ENCODE peak calls at places on chromosomes 13 and 19, in nine cellular contexts. U, Y, G, V, C, Z, T, N and B are unnamed samples.

GRCh38 chr13:111204438-111205177 is 89.5 kb downstream of the ARHGEF7 start:
- DNase-seq in U (no peak), Y (peak), G (no peak), V (no peak), C (no peak), Z (no peak), T (no peak), N (peak), B (no peak)

GRCh38 chr13:24039621-24040475 is 120.7 kb upstream of the SPATA13 start:
- DNase-seq in U (no peak), Y (no peak), G (no peak), V (no peak), C (no peak), Z (no peak), T (no peak), N (no peak), B (no peak)

GRCh38 chr13:113595131-113595530 is 10.6 kb downstream of the TFDP1 start:
- DNase-seq in U (no peak), Y (no peak), G (no peak), V (no peak), C (no peak), Z (peak), T (no peak), N (no peak), B (no peak)

GRCh38 chr13:106350208-106350607 is 185.3 kb downstream of the EFNB2 start:
- DNase-seq in U (no peak), Y (no peak), G (no peak), V (no peak), C (no peak), Z (no peak), T (no peak), N (no peak), B (no peak)

GRCh38 chr13:69935043-69935442 is 172.6 kb upstream of the ATXN8OS start:
- DNase-seq in U (no peak), Y (no peak), G (no peak), V (no peak), C (no peak), Z (no peak), T (no peak), N (no peak), B (no peak)

GRCh38 chr13:72849571-72849970 is 67.6 kb downstream of the PIBF1 start:
- DNase-seq in U (no peak), Y (peak), G (no peak), V (no peak), C (no peak), Z (no peak), T (no peak), N (no peak), B (no peak)

GRCh38 chr19:12065100-12065538 is 588 bp downstream of the ZNF844 start:
- DNase-seq in U (no peak), Y (no peak), G (no peak), V (no peak), C (no peak), Z (peak), T (no peak), N (peak), B (no peak)

GRCh38 chr19:45524575-45525129 is 17.4 kb downstream of the VASP start:
- DNase-seq in U (no peak), Y (no peak), G (no peak), V (no peak), C (no peak), Z (no peak), T (no peak), N (no peak), B (no peak)

GRCh38 chr13:30191491-30192100 is 115.8 kb downstream of the KATNAL1 start:
- DNase-seq in U (no peak), Y (peak), G (no peak), V (no peak), C (no peak), Z (no peak), T (no peak), N (peak), B (no peak)

GRCh38 chr13:28100149-28101121 is at the start of gene FLT3:
- DNase-seq in U (peak), Y (no peak), G (peak), V (no peak), C (no peak), Z (no peak), T (peak), N (peak), B (peak)

GRCh38 chr13:80030491-80030890 is 310.4 kb downstream of the SPRY2 start:
- DNase-seq in U (no peak), Y (peak), G (no peak), V (no peak), C (peak), Z (no peak), T (no peak), N (peak), B (no peak)